ENCODE peak calls at places on chromosome 4, in nine cellular contexts. J is transverse colon, K is Panc1, E is testis, T is BJ, V is upper lobe of left lung, B is prostate gland, I is GM23248, W is cardiac muscle cell. U is an unnamed sample. For H3K27me3, the result is how much of the 10 kb centered on the place peaks cover.

GRCh38 chr4:113579360-113579759 is 182.2 kb downstream of the CAMK2D start:
- DNase-seq in J (no peak), K (no peak), E (no peak), T (no peak), V (no peak), B (no peak), I (no peak), W (no peak), U (no peak)

GRCh38 chr4:109870061-109870460 is 22.2 kb downstream of the LRIT3 start:
- DNase-seq in J (no peak), K (no peak), E (no peak), T (no peak), V (no peak), B (no peak), I (no peak), W (no peak), U (no peak)

GRCh38 chr4:153947998-153948397 is 159.1 kb upstream of the SFRP2 start:
- DNase-seq in J (no peak), K (no peak), E (no peak), T (no peak), V (no peak), B (no peak), I (no peak), W (no peak), U (no peak)

GRCh38 chr4:83207497-83208105 is 77.0 kb downstream of the COQ2 start:
- DNase-seq in J (peak), K (no peak), E (no peak), T (peak), V (no peak), B (no peak), I (peak), W (peak), U (peak)

GRCh38 chr4:166324321-166324720 is 451.3 kb downstream of the TLL1 start:
- DNase-seq in J (peak), K (no peak), E (peak), T (no peak), V (no peak), B (no peak), I (no peak), W (peak), U (peak)

GRCh38 chr4:31204895-31205294 is 484.7 kb downstream of the PCDH7 start:
- DNase-seq in J (no peak), K (no peak), E (no peak), T (no peak), V (no peak), B (no peak), I (no peak), W (no peak), U (no peak)

GRCh38 chr4:2083826-2084160 is 24.7 kb downstream of the NAT8L start:
- DNase-seq in J (no peak), K (no peak), E (peak), T (no peak), V (peak), B (no peak), I (no peak), W (no peak), U (no peak)

GRCh38 chr4:114780205-114780604 is 181.6 kb downstream of the UGT8 start:
- DNase-seq in J (no peak), K (no peak), E (peak), T (no peak), V (no peak), B (no peak), I (peak), W (peak), U (peak)

GRCh38 chr4:183602444-183603102 is 56.4 kb downstream of the RWDD4 start:
- DNase-seq in J (no peak), K (no peak), E (peak), T (no peak), V (no peak), B (no peak), I (peak), W (peak), U (peak)

GRCh38 chr4:63325140-63325539 is 1084.1 kb downstream of the TECRL start:
- DNase-seq in J (no peak), K (no peak), E (no peak), T (no peak), V (no peak), B (no peak), I (no peak), W (no peak), U (no peak)

GRCh38 chr4:83369825-83370639 is 35.4 kb upstream of the HPSE start:
- DNase-seq in J (no peak), K (no peak), E (no peak), T (no peak), V (no peak), B (no peak), I (no peak), W (peak), U (peak)

GRCh38 chr4:138242076-138242829 is at the start of gene SLC7A11:
- DNase-seq in J (peak), K (peak), E (peak), T (peak), V (peak), B (peak), I (peak), W (peak), U (peak)

GRCh38 chr4:7328913-7329638 is 105.7 kb downstream of the PSAPL1 start:
- DNase-seq in J (no peak), K (no peak), E (no peak), T (peak), V (peak), B (no peak), I (peak), W (peak), U (peak)

GRCh38 chr4:14607578-14607977 is 394.7 kb upstream of the CPEB2 start:
- DNase-seq in J (no peak), K (no peak), E (no peak), T (no peak), V (no peak), B (no peak), I (no peak), W (peak), U (no peak)

GRCh38 chr4:8892556-8893226 is 21.1 kb upstream of the HMX1 start:
- DNase-seq in J (no peak), K (no peak), E (no peak), T (no peak), V (no peak), B (no peak), I (no peak), W (no peak), U (no peak)

GRCh38 chr4:128244379-128244778 is 43.2 kb downstream of the PGRMC2 start:
- DNase-seq in J (no peak), K (no peak), E (no peak), T (no peak), V (no peak), B (no peak), I (peak), W (no peak), U (peak)

GRCh38 chr4:163372035-163372434 is 28.3 kb downstream of the NPY5R start:
- DNase-seq in J (no peak), K (no peak), E (no peak), T (no peak), V (peak), B (no peak), I (no peak), W (no peak), U (no peak)

GRCh38 chr4:54094449-54094848 is 5.5 kb upstream of the GSX2 start:
- DNase-seq in J (no peak), K (no peak), E (no peak), T (no peak), V (no peak), B (no peak), I (no peak), W (no peak), U (no peak)

GRCh38 chr4:163582688-163583087 is 88.2 kb downstream of the TMA16 start:
- DNase-seq in J (no peak), K (no peak), E (no peak), T (no peak), V (no peak), B (no peak), I (no peak), W (no peak), U (peak)

GRCh38 chr4:21476753-21477152 is 471.8 kb downstream of the KCNIP4 start:
- DNase-seq in J (no peak), K (no peak), E (no peak), T (no peak), V (no peak), B (no peak), I (peak), W (peak), U (no peak)

GRCh38 chr4:128483816-128484215 is 196.2 kb upstream of the PGRMC2 start:
- DNase-seq in J (no peak), K (no peak), E (no peak), T (peak), V (no peak), B (no peak), I (peak), W (peak), U (no peak)

GRCh38 chr4:152573861-152574260 is 38.0 kb upstream of the FBXW7 start:
- DNase-seq in J (no peak), K (no peak), E (no peak), T (no peak), V (no peak), B (no peak), I (no peak), W (no peak), U (no peak)

GRCh38 chr4:66906314-66906713 is 639.0 kb downstream of the CENPC start:
- DNase-seq in J (no peak), K (no peak), E (no peak), T (no peak), V (no peak), B (no peak), I (no peak), W (no peak), U (no peak)

GRCh38 chr4:182925298-182925738 is 8.1 kb upstream of the DCTD start:
- DNase-seq in J (peak), K (peak), E (peak), T (no peak), V (peak), B (no peak), I (peak), W (peak), U (peak)

DNA sequence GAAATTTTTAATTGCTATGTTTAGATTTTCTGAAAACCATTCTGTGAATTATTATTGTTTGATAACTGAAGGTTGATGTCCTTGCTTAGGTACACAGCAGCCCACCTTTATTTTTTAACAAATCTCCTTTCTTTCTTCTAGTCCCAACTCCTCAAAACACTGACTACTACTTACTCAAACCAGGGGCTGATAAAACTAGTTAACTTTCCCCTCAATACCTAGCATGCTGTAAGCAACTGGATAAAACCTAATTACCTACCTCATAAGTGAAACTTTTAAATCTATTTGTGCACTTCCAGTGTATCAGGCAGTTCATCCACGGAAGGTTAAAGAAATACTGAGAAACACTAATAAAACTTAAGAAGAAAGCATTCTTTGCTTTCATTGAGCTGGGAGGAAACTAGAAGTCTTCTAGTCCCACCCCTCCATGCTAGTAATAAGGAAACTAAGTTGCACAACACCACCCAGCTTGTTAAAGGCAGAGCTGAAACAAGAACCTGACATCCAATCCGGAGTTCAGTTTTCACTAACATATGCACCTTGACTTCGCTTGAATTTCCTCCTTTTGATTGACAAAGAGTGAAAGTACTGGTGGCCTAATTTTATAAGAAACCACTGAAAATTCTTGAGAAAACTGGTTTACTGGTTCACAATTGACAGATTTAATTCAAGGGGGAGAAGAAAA is 180.2 kb upstream of the TET2 start:
- DNase-seq in J (peak), K (no peak), E (no peak), T (no peak), V (peak), B (peak), I (no peak), W (peak), U (no peak)
- H3K4me3 ChIP-seq in J (peak), K (no peak), E (no peak), T (no peak), V (no peak), B (no peak), I (no peak), W (no peak), U (no peak)

DNA sequence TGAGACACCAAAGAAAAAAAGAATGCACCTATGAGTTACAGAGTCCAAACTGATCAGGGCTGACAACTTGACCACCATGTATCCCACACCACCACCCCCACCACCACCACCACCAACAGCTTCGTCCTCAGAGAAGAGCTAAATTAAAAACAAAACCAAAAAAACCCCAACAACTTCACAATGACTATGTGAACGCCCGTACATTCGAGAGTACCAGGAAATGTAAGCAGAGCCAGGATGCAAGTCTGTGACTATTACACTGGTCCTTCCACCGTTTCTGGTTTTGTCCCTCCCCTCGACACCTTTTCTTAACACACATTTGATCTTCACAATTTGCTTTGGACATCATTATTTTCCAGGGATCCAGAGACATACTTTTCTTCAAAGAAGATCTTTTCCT is 51.0 kb downstream of the WFS1 start:
- DNase-seq in J (no peak), K (no peak), E (no peak), T (no peak), V (no peak), B (no peak), I (no peak), W (no peak), U (no peak)
- H3K27me3 ChIP-seq in J (under half), K (under half), E (under half), T (under half), V (under half), B (under half), I (under half), W (under half), U (under half)

DNA sequence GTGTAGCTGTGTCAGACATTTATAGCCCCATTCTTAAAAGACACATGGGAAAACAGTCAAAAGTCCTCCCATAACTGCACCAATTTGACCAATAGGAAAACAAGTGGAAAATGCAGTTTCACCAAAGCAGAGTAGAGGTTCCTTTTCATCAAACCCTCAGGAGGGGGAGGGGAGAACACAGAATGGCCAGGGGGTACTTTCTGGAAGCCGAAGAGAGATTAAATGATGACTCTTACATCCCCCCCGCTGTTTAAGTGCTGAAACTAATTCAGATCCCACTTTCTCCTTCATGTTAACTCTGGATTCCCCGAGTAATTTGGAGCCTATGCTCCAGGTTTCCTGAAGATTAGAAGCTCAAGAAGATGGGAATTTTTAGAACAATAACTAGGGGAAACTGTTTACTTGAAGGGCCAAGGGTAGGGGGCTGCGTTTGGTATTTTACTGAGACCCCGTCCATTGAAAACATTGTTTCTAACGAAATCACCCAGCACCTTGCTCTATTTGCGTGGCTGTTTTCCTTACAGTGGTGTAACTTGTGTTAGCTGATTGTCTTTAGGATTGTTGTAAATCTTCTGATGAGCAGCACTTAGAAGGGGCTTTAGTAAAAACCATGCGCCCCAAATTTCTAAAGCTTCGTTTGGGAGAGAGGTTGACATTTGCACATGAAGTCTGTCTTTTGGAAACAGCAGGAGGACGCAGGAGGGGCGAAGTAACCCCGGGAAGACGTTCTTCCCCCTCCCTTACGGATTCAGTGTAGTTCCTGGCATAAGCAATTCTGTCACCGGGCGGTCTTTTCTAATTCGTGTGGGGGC is 2.2 kb upstream of the LEF1 start:
- DNase-seq in J (no peak), K (no peak), E (no peak), T (no peak), V (no peak), B (no peak), I (no peak), W (no peak), U (no peak)
- H3K4me3 ChIP-seq in J (no peak), K (no peak), E (no peak), T (no peak), V (no peak), B (no peak), I (no peak), W (no peak), U (no peak)

GRCh38 chr4:24666316-24666715 is 82.0 kb upstream of the DHX15 start:
- DNase-seq in J (no peak), K (no peak), E (no peak), T (no peak), V (no peak), B (no peak), I (no peak), W (no peak), U (no peak)

GRCh38 chr4:24672871-24673270 is 88.5 kb upstream of the DHX15 start:
- DNase-seq in J (no peak), K (no peak), E (no peak), T (no peak), V (no peak), B (no peak), I (no peak), W (peak), U (no peak)

GRCh38 chr4:24671824-24672223 is 87.5 kb upstream of the DHX15 start:
- DNase-seq in J (no peak), K (no peak), E (no peak), T (no peak), V (no peak), B (no peak), I (no peak), W (no peak), U (no peak)

GRCh38 chr4:24666816-24667477 is 82.6 kb upstream of the DHX15 start:
- DNase-seq in J (no peak), K (no peak), E (no peak), T (no peak), V (no peak), B (no peak), I (no peak), W (no peak), U (no peak)

DNA sequence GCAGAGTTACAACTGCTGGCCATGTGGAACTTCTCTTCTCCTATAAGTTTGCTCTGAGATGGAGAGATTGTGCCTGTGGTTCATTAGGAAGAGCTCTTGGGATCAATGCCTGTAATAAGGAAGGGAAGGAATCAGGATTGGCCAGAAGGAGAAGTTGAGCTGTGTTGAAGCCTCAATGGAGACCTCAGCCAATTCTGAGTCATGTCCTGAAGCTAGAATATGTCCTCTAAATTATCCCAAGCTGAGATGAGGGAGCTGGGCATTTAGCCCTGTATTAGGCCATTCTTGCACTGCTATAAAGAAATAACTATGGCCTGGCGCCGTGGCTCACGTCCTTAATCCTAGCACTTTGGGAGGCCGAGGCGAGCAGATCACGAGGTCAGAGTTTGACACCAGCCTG is 85.4 kb upstream of the DHX15 start:
- DNase-seq in J (no peak), K (no peak), E (no peak), T (no peak), V (no peak), B (no peak), I (peak), W (no peak), U (no peak)
- H3K27me3 ChIP-seq in J (under half), K (under half), E (under half), T (under half), V (under half), B (under half), I (under half), W (under half), U (under half)

GRCh38 chr4:3880595-3881120 is 114.5 kb downstream of the ADRA2C start:
- DNase-seq in J (peak), K (peak), E (peak), T (no peak), V (peak), B (peak), I (peak), W (peak), U (peak)
- H3K4me3 ChIP-seq in J (no peak), K (no peak), E (peak), T (no peak), V (no peak), B (no peak), I (no peak), W (no peak), U (no peak)

DNA sequence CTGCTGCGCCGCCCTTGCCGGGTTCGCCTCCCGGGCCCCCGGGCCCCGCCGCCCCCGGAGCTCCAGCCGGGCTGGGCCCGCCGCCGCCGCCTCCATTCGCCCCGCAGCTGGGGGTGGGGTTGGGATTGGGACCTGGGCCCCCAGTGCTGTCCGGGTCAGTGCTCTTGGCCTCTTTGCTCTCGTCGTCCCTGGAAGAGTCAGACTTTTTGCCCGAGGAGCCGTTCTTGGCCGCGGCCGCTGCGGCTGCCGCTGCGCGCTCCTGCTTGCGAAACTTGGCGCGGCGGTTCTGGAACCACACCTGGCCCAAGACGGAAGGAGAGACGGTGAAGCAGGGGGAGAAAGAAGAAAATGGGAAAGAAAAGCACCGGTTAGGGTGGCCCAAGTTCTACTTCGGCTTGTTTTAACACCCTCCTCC is 2.5 kb downstream of the PHOX2B start:
- DNase-seq in J (no peak), K (no peak), E (no peak), T (no peak), V (no peak), B (no peak), I (peak), W (no peak), U (no peak)
- H3K27me3 ChIP-seq in J (half or more), K (under half), E (under half), T (half or more), V (half or more), B (under half), I (half or more), W (half or more), U (half or more)

GRCh38 chr4:123651127-123651526 is 254.5 kb downstream of the SPRY1 start:
- DNase-seq in J (no peak), K (no peak), E (no peak), T (no peak), V (no peak), B (peak), I (peak), W (peak), U (no peak)

GRCh38 chr4:123652501-123652900 is 255.9 kb downstream of the SPRY1 start:
- DNase-seq in J (no peak), K (no peak), E (no peak), T (no peak), V (no peak), B (no peak), I (no peak), W (peak), U (no peak)

GRCh38 chr4:123649644-123650356 is 253.2 kb downstream of the SPRY1 start:
- DNase-seq in J (peak), K (no peak), E (no peak), T (peak), V (peak), B (peak), I (peak), W (peak), U (peak)

GRCh38 chr4:123651536-123652175 is 255.1 kb downstream of the SPRY1 start:
- DNase-seq in J (no peak), K (no peak), E (no peak), T (no peak), V (no peak), B (no peak), I (no peak), W (no peak), U (no peak)

DNA sequence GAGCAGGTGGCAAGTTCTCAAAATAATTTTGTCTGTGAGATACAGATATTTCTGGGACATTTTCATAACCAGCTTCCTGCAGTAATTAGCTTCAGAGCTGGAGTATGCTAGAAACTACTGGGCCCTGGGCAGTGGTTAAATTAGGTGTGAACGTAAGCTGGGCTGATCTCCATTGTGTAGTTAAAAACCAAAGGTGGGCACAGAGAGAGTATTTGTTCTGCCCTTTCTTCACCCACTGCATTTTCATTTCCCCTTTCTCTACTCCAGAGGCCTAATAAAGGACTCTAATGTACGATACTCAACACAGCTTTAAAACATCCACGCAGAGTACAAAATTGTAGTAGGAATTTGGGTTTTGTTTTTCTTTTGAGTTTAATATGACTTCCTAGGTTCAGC is 252.7 kb downstream of the SPRY1 start:
- DNase-seq in J (no peak), K (no peak), E (no peak), T (no peak), V (no peak), B (no peak), I (no peak), W (peak), U (no peak)
- H3K4me3 ChIP-seq in J (no peak), K (peak), E (no peak), T (no peak), V (no peak), B (no peak), I (peak), W (no peak), U (no peak)